ENCODE peak calls at places on chromosomes 5 and 9, in six cellular contexts. O, K, J, L, H and Q are unnamed samples.

GRCh38 chr5:178351950-178352349 is 119.3 kb upstream of the PHYKPL start:
- DNase-seq in O (no peak), K (no peak), J (peak), L (no peak), H (no peak), Q (no peak)

GRCh38 chr9:37097294-37097693 is 23.1 kb upstream of the ZCCHC7 start:
- DNase-seq in O (no peak), K (no peak), J (no peak), L (no peak), H (no peak), Q (no peak)

GRCh38 chr9:99197987-99198386 is 23.8 kb downstream of the ALG2 start:
- DNase-seq in O (no peak), K (no peak), J (no peak), L (no peak), H (no peak), Q (no peak)

GRCh38 chr5:88459971-88460370 is 191.3 kb upstream of the TMEM161B start:
- DNase-seq in O (no peak), K (no peak), J (no peak), L (no peak), H (no peak), Q (no peak)

GRCh38 chr9:69975681-69976080 is 68.0 kb upstream of the MAMDC2 start:
- DNase-seq in O (no peak), K (no peak), J (no peak), L (no peak), H (no peak), Q (no peak)

GRCh38 chr9:36780186-36780585 is 207.5 kb downstream of the MELK start:
- DNase-seq in O (no peak), K (no peak), J (no peak), L (peak), H (no peak), Q (no peak)

GRCh38 chr5:127112347-127112864 is 39.1 kb upstream of the C5orf63 start:
- DNase-seq in O (no peak), K (peak), J (no peak), L (no peak), H (no peak), Q (no peak)

GRCh38 chr5:6732634-6733410 is 19.6 kb downstream of the TENT4A start:
- DNase-seq in O (no peak), K (peak), J (no peak), L (peak), H (no peak), Q (no peak)

GRCh38 chr5:36240779-36241635 is 718 bp downstream of the NADK2 start:
- DNase-seq in O (peak), K (peak), J (peak), L (peak), H (peak), Q (peak)

GRCh38 chr9:104025109-104025508 is 69.0 kb upstream of the SMC2 start:
- DNase-seq in O (no peak), K (peak), J (no peak), L (no peak), H (no peak), Q (no peak)

GRCh38 chr5:114391321-114391720 is 29.5 kb downstream of the KCNN2 start:
- DNase-seq in O (no peak), K (no peak), J (no peak), L (peak), H (no peak), Q (no peak)

GRCh38 chr5:148740966-148741742 is 85.3 kb upstream of the ADRB2 start:
- DNase-seq in O (peak), K (peak), J (no peak), L (peak), H (peak), Q (peak)

GRCh38 chr9:114357911-114358328 is 28.3 kb downstream of the ORM2 start:
- DNase-seq in O (no peak), K (no peak), J (no peak), L (no peak), H (no peak), Q (no peak)

GRCh38 chr5:106292654-106293053 is 1378.1 kb downstream of the EFNA5 start:
- DNase-seq in O (no peak), K (peak), J (no peak), L (no peak), H (no peak), Q (no peak)

GRCh38 chr5:180096616-180097015 is 25.1 kb upstream of the RNF130 start:
- DNase-seq in O (no peak), K (no peak), J (no peak), L (no peak), H (no peak), Q (no peak)

GRCh38 chr5:158731014-158731413 is 368.7 kb downstream of the EBF1 start:
- DNase-seq in O (no peak), K (no peak), J (no peak), L (no peak), H (no peak), Q (no peak)

GRCh38 chr9:107465467-107466451 is 23.8 kb downstream of the KLF4 start:
- DNase-seq in O (peak), K (peak), J (peak), L (peak), H (peak), Q (peak)

GRCh38 chr5:159510282-159510681 is 180.0 kb upstream of the IL12B start:
- DNase-seq in O (peak), K (peak), J (peak), L (peak), H (no peak), Q (no peak)

GRCh38 chr5:669111-669841 is 23.9 kb downstream of the TPPP start:
- DNase-seq in O (peak), K (no peak), J (no peak), L (peak), H (no peak), Q (peak)

GRCh38 chr5:531101-531748 is 7.0 kb upstream of the SLC9A3 start:
- DNase-seq in O (no peak), K (no peak), J (no peak), L (no peak), H (no peak), Q (no peak)

GRCh38 chr9:14652729-14653377 is 40.4 kb downstream of the ZDHHC21 start:
- DNase-seq in O (peak), K (peak), J (no peak), L (peak), H (no peak), Q (no peak)

GRCh38 chr5:95599252-95599651 is 20.6 kb upstream of the GPR150 start:
- DNase-seq in O (no peak), K (no peak), J (no peak), L (no peak), H (no peak), Q (no peak)

GRCh38 chr9:133207021-133207531 is 2.0 kb downstream of the OBP2B start:
- DNase-seq in O (no peak), K (no peak), J (no peak), L (no peak), H (no peak), Q (no peak)

GRCh38 chr9:98135558-98135934 is 16.5 kb upstream of the TRIM14 start:
- DNase-seq in O (no peak), K (no peak), J (no peak), L (no peak), H (no peak), Q (no peak)

GRCh38 chr5:124812771-124813358 is 66.4 kb upstream of the ZNF608 start:
- DNase-seq in O (no peak), K (peak), J (no peak), L (no peak), H (no peak), Q (no peak)

GRCh38 chr9:134915046-134915930 is 2.4 kb downstream of the FCN1 start:
- DNase-seq in O (no peak), K (no peak), J (no peak), L (no peak), H (no peak), Q (no peak)

GRCh38 chr5:104751969-104752368 is 1189.4 kb upstream of the NUDT12 start:
- DNase-seq in O (no peak), K (no peak), J (no peak), L (no peak), H (no peak), Q (no peak)

GRCh38 chr5:140303987-140304386 is 1.1 kb upstream of the PFDN1 start:
- DNase-seq in O (no peak), K (no peak), J (no peak), L (no peak), H (no peak), Q (no peak)

GRCh38 chr9:91084896-91085295 is 276.8 kb downstream of the AUH start:
- DNase-seq in O (no peak), K (no peak), J (no peak), L (no peak), H (no peak), Q (no peak)

GRCh38 chr9:127557466-127557869 is 54.6 kb upstream of the STXBP1 start:
- DNase-seq in O (peak), K (no peak), J (no peak), L (peak), H (no peak), Q (no peak)

GRCh38 chr5:134526483-134527155 is 1.1 kb downstream of the JADE2 start:
- DNase-seq in O (peak), K (peak), J (peak), L (no peak), H (peak), Q (peak)

GRCh38 chr5:71601222-71602026 is 14.3 kb downstream of the MCCC2 start:
- DNase-seq in O (peak), K (peak), J (no peak), L (peak), H (peak), Q (peak)

GRCh38 chr9:113403651-113404050 is 2.6 kb upstream of the ALAD start:
- DNase-seq in O (no peak), K (no peak), J (no peak), L (peak), H (no peak), Q (no peak)

GRCh38 chr9:109907810-109908458 is 127.9 kb downstream of the PALM2AKAP2 start:
- DNase-seq in O (no peak), K (no peak), J (no peak), L (peak), H (no peak), Q (no peak)

GRCh38 chr5:172841258-172841657 is 7.2 kb downstream of the ERGIC1 start:
- DNase-seq in O (no peak), K (no peak), J (no peak), L (no peak), H (no peak), Q (no peak)

GRCh38 chr5:14873093-14873492 is 1.5 kb upstream of the ANKH start:
- DNase-seq in O (no peak), K (no peak), J (no peak), L (no peak), H (no peak), Q (no peak)

DNA sequence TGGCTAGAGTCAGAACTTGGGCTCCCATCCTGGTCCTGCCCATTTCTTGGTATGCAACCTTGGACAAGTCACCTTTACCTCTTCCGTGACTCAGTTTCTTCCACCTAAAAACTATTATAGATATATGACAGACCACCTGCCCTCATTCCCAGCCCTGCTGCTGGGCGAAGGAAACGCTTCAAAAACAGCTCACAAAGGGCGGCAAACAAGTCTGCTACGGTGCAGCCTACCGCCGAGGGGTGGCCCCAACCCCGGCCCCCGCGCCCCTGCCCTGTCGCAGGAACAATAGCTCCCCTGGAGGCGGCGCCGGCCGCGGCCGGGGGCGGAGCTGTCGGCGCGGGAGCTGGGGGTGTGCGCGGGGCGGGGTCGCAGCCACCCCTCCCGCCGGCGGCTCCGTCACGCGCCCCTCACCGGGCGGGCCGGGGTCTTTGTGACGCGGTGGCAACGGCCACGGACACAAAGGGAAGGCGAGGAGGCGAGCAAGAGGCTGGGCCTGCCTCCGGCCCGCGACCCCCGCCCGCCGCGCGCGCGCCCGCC is at the start of gene TMEFF1:
- DNase-seq in O (peak), K (peak), J (peak), L (peak), H (peak), Q (peak)
- TF ChIP-seq CTCF in O (peak), K (no peak), J (no peak), L (no peak), H (peak), Q (no peak)

GRCh38 chr5:157354825-157355224 is 88.9 kb downstream of the CYFIP2 start:
- DNase-seq in O (no peak), K (peak), J (no peak), L (no peak), H (no peak), Q (no peak)
- TF ChIP-seq CTCF in O (peak), K (peak), J (no peak), L (peak), H (peak), Q (no peak)

DNA sequence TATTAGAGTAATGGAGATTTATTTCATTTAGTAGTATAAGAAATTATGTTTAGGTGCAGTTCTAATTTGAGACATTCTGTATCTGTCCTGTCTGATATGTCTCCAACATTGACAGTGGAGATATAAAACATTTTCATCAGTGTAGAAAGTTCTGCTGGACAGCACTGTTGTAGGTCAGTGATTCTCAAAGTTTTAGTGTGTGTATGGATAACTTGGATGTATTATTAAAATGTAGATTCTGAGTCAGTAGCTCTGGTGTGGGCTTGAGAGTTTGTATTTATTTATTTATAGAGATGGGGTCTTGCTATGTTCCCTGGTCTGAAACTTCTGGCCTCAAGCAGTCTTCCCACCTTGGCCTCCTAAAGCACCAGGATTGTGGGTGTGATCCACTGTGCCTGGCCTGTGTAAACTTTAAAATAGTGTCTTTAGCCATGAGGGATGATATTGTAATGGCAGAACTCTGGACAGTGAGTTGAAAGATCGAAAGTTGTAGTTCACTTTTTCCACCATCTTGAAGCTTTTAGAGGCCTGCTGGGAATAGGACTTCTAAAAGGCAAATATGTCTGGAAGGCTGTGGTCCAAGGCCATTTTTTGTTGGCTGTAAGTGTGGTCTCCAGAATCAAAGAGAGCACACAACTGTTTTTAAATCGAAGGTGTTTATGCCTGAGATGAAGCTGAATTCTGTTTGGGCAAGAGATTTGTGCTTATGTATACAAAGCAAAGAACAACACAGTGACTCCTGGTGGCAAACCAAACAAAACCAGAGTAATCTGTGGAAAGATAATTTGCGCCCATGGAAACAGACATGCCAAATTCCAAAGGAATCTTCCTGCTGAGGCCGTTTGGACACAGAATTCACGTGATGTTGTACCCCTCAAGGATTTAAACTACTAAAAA is 12.4 kb downstream of the UBAP1 start:
- DNase-seq in O (peak), K (peak), J (no peak), L (peak), H (no peak), Q (no peak)
- TF ChIP-seq CTCF in O (peak), K (peak), J (no peak), L (peak), H (peak), Q (peak)

DNA sequence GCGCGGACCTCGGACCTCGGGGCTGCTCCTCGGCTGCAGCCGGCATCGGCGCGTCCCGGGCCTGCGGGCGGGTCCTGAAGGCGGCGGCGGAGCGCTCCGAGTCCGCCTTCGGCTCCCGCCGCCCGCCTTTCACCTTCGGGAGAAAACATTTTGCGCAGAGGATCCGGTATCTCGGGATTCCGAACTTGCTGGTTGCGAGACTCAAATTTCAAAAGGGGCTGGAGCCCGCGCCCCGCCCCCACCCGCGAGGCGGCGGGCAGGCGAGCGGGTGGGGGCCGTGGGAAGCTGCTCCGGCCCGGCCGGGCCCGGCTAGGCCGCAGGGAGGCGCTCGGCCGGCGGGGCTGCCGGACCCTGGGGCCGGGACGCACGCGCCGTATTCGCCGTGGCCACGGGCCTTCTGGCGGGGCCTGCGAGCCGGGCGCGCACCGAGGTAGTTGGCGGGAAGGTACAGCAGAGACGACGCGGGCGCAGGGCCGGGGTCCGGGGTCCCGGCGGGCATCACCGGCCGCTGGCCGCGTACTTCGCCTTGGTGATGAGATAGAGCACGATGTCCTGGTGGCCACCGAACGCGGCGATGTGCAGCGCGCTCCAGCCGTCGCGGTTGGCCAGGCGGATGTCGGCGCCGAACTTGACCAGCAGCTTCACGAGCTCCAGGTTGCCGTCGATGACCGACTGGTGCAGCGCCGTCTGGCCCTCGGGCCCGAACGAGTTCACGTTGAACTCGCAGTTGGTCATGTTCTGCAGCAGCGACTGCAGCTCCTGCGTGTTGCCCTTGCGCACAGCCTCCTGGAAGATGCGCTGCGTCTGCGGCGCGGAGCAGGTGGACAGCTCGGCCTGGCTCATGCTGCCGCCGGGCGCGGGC is 754 bp downstream of the NRARP start:
- DNase-seq in O (peak), K (peak), J (no peak), L (peak), H (no peak), Q (no peak)
- TF ChIP-seq CTCF in O (peak), K (no peak), J (no peak), L (no peak), H (no peak), Q (peak)